ENCODE peak calls at places on chromosomes 16 and 17, in six cellular contexts. R is neuronal stem cell, W is MG63, N is esophagus squamous epithelium, Y is heart right ventricle, M is lung. Z is an unnamed sample.

GRCh38 chr16:55495616-55496289 is 13.1 kb upstream of the LPCAT2 start:
- DNase-seq in R (no peak), W (no peak), N (no peak), Y (no peak), M (peak; percentile 64), Z (no peak)

GRCh38 chr16:56478228-56479049 is 27.1 kb downstream of the OGFOD1 start:
- DNase-seq in R (no peak), W (no peak), N (no peak), Y (no peak), M (no peak), Z (no peak)

GRCh38 chr16:47905771-47906170 is 250.0 kb downstream of the ABCC12 start:
- DNase-seq in R (no peak), W (no peak), N (no peak), Y (no peak), M (no peak), Z (no peak)

GRCh38 chr16:10180771-10181163 is 1.5 kb downstream of the GRIN2A start:
- DNase-seq in R (peak; percentile 65), W (no peak), N (no peak), Y (peak; percentile 17), M (no peak), Z (peak; percentile 28)

GRCh38 chr17:82173351-82174041 is 39.1 kb downstream of the CCDC57 start:
- DNase-seq in R (no peak), W (no peak), N (no peak), Y (no peak), M (no peak), Z (no peak)

GRCh38 chr17:63697341-63698286 is 2.3 kb downstream of the LIMD2 start:
- DNase-seq in R (no peak), W (no peak), N (no peak), Y (peak; percentile 55), M (peak; percentile 69), Z (peak; percentile 80)

GRCh38 chr16:54275956-54276355 is 10.6 kb downstream of the IRX3 start:
- DNase-seq in R (no peak), W (no peak), N (no peak), Y (no peak), M (no peak), Z (no peak)

GRCh38 chr16:85300451-85300968 is 188.2 kb upstream of the CIBAR2 start:
- DNase-seq in R (no peak), W (no peak), N (no peak), Y (no peak), M (no peak), Z (no peak)

GRCh38 chr17:28406478-28406824 is 439 bp upstream of the SLC46A1 start:
- DNase-seq in R (no peak), W (no peak), N (no peak), Y (no peak), M (no peak), Z (no peak)

GRCh38 chr16:69386596-69386995 is 789 bp upstream of the TERF2 start:
- DNase-seq in R (no peak), W (no peak), N (no peak), Y (no peak), M (no peak), Z (no peak)

GRCh38 chr17:77884019-77884418 is 74.5 kb upstream of the TNRC6C start:
- DNase-seq in R (peak; percentile 61), W (no peak), N (no peak), Y (peak; percentile 45), M (no peak), Z (no peak)

GRCh38 chr16:69187891-69188451 is 1.0 kb downstream of the SNTB2 start:
- DNase-seq in R (peak; percentile 31), W (peak; percentile 47), N (no peak), Y (peak; percentile 54), M (peak; percentile 41), Z (peak; percentile 44)

GRCh38 chr16:27400751-27401620 is 988 bp upstream of the IL21R start:
- DNase-seq in R (no peak), W (no peak), N (no peak), Y (no peak), M (no peak), Z (no peak)

GRCh38 chr17:7095642-7096041 is 15.6 kb upstream of the CLEC10A start:
- DNase-seq in R (no peak), W (no peak), N (no peak), Y (no peak), M (no peak), Z (no peak)

GRCh38 chr16:47028767-47029377 is 55.4 kb upstream of the DNAJA2 start:
- DNase-seq in R (no peak), W (no peak), N (no peak), Y (no peak), M (no peak), Z (no peak)

GRCh38 chr16:51461255-51461654 is 310.2 kb upstream of the SALL1 start:
- DNase-seq in R (no peak), W (no peak), N (no peak), Y (no peak), M (no peak), Z (no peak)

GRCh38 chr17:12256380-12256995 is 235.8 kb downstream of the MAP2K4 start:
- DNase-seq in R (peak; percentile 32), W (peak; percentile 25), N (no peak), Y (no peak), M (no peak), Z (no peak)

GRCh38 chr17:28747046-28747691 is 3.4 kb downstream of the TRAF4 start:
- DNase-seq in R (no peak), W (no peak), N (no peak), Y (no peak), M (peak; percentile 91), Z (peak; percentile 88)

GRCh38 chr16:727291-727977 is 528 bp downstream of the HAGHL start:
- DNase-seq in R (no peak), W (no peak), N (no peak), Y (no peak), M (no peak), Z (peak; percentile 5)

GRCh38 chr17:60087882-60088669 is 9.4 kb upstream of the HEATR6 start:
- DNase-seq in R (no peak), W (peak; percentile 99), N (no peak), Y (no peak), M (no peak), Z (no peak)

GRCh38 chr17:74085434-74085833 is 118.0 kb upstream of the RPL38 start:
- DNase-seq in R (no peak), W (no peak), N (no peak), Y (no peak), M (no peak), Z (no peak)

GRCh38 chr17:5584383-5584951 is at the start of gene NLRP1:
- DNase-seq in R (no peak), W (peak; percentile 92), N (peak; percentile 71), Y (peak; percentile 84), M (peak; percentile 90), Z (peak; percentile 30)

GRCh38 chr17:5585814-5586558 is 1.7 kb upstream of the NLRP1 start:
- DNase-seq in R (no peak), W (no peak), N (no peak), Y (no peak), M (no peak), Z (no peak)

GRCh38 chr17:5583426-5584382 is 605 bp downstream of the NLRP1 start:
- DNase-seq in R (no peak), W (no peak), N (no peak), Y (peak; percentile 34), M (no peak), Z (no peak)

GRCh38 chr17:5587431-5588032 is 3.2 kb upstream of the NLRP1 start:
- DNase-seq in R (peak; percentile 83), W (no peak), N (no peak), Y (no peak), M (peak; percentile 44), Z (peak; percentile 37)

GRCh38 chr17:5584971-5585794 is 874 bp upstream of the NLRP1 start:
- DNase-seq in R (no peak), W (peak; percentile 52), N (no peak), Y (no peak), M (no peak), Z (no peak)
- H3K4me3 ChIP-seq in R (no peak overlapping the region), W (no peak overlapping the region), N (no peak overlapping the region), Y (peak overlapping the region; percentile 67), M (no peak overlapping the region), Z (no peak overlapping the region)

GRCh38 chr17:57455063-57455914 is 199.0 kb downstream of the MSI2 start:
- DNase-seq in R (no peak), W (no peak), N (no peak), Y (no peak), M (no peak), Z (no peak)
- H3K4me3 ChIP-seq in R (no peak overlapping the region), W (no peak overlapping the region), N (no peak overlapping the region), Y (no peak overlapping the region), M (no peak overlapping the region), Z (no peak overlapping the region)

GRCh38 chr16:88302666-88303065 is 80.1 kb upstream of the ZNF469 start:
- DNase-seq in R (no peak), W (no peak), N (no peak), Y (no peak), M (no peak), Z (no peak)

GRCh38 chr16:88305176-88305575 is 77.6 kb upstream of the ZNF469 start:
- DNase-seq in R (no peak), W (no peak), N (no peak), Y (no peak), M (no peak), Z (no peak)

GRCh38 chr16:88301886-88302285 is 80.9 kb upstream of the ZNF469 start:
- DNase-seq in R (no peak), W (no peak), N (no peak), Y (no peak), M (no peak), Z (peak; percentile 16)

GRCh38 chr16:88303890-88304819 is 78.6 kb upstream of the ZNF469 start:
- DNase-seq in R (no peak), W (peak; percentile 58), N (no peak), Y (no peak), M (peak; percentile 41), Z (no peak)

DNA sequence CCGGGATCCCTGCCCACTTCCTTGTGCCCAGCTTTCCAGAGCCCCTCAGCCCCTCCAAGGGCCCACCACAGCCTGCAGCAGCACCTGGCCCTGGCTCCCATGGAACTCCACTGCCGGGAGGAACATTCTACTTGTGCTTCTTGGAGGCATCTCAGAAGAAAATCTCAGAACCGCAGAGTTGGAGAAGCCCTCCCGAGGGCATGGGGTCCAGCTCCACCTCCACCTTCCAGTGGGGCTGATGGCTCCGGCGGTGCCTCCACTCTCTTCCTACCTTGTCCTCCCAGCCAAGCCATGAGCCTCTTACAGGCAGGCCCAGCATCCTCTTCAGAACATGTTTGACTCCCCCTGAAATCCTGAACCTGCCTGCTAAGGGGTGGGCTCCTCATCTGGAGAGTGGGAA is 79.4 kb upstream of the ZNF469 start:
- DNase-seq in R (no peak), W (no peak), N (no peak), Y (no peak), M (no peak), Z (no peak)
- H3K4me3 ChIP-seq in R (no peak overlapping the region), W (no peak overlapping the region), N (no peak overlapping the region), Y (no peak overlapping the region), M (no peak overlapping the region), Z (no peak overlapping the region)

GRCh38 chr17:46175891-46176290 is 17.3 kb downstream of the KANSL1 start:
- DNase-seq in R (no peak), W (no peak), N (no peak), Y (no peak), M (no peak), Z (no peak)

GRCh38 chr17:46180895-46181279 is 12.3 kb downstream of the KANSL1 start:
- DNase-seq in R (no peak), W (no peak), N (no peak), Y (no peak), M (no peak), Z (no peak)

GRCh38 chr17:46176975-46177374 is 16.3 kb downstream of the KANSL1 start:
- DNase-seq in R (no peak), W (no peak), N (no peak), Y (no peak), M (no peak), Z (no peak)

GRCh38 chr17:46179375-46179999 is 13.7 kb downstream of the KANSL1 start:
- DNase-seq in R (no peak), W (no peak), N (no peak), Y (no peak), M (no peak), Z (no peak)

GRCh38 chr17:46178550-46179198 is 14.6 kb downstream of the KANSL1 start:
- DNase-seq in R (no peak), W (no peak), N (no peak), Y (no peak), M (no peak), Z (no peak)
- H3K4me3 ChIP-seq in R (no peak overlapping the region), W (no peak overlapping the region), N (no peak overlapping the region), Y (no peak overlapping the region), M (no peak overlapping the region), Z (no peak overlapping the region)

Z was measured in pancreas.